ENCODE peak calls at places on chromosomes 6 and 20, in nine cellular contexts. U is IMR-90; X is NCI-H1417; Q is activated naive CD4-positive, alpha-beta T cell; O is Kasumi-1; E is CD4-positive, alpha-beta T cell; R is C1 segment of cervical spinal cord; A is ELR; I is AG09309. H is an unnamed sample.

GRCh38 chr6:119575721-119576120 is 226.2 kb upstream of the MAN1A1 start:
- DNase-seq in E (no peak), Q (no peak), O (no peak), A (peak), R (no peak), X (no peak), U (peak), I (peak), H (peak)

GRCh38 chr6:25629202-25629584 is 22.8 kb upstream of the SCGN start:
- DNase-seq in X (peak), E (no peak), R (no peak), Q (no peak), O (no peak), U (no peak), I (no peak), A (no peak), H (no peak)

GRCh38 chr6:125274935-125275334 is 26.8 kb downstream of the HDDC2 start:
- DNase-seq in A (no peak), Q (no peak), E (no peak), O (no peak), R (no peak), U (no peak), X (no peak), I (no peak), H (no peak)

GRCh38 chr6:89079611-89080213 is 839 bp upstream of the PNRC1 start:
- DNase-seq in E (peak), A (peak), O (peak), X (peak), I (peak), Q (peak), U (peak), R (peak), H (peak)

GRCh38 chr20:53901064-53901463 is 169.3 kb downstream of the BCAS1 start:
- DNase-seq in O (no peak), U (peak), A (peak), X (no peak), Q (no peak), R (no peak), I (no peak), E (no peak), H (no peak)

GRCh38 chr20:61835301-61835700 is 230.4 kb downstream of the TAF4 start:
- DNase-seq in E (no peak), O (no peak), Q (no peak), X (no peak), U (no peak), I (no peak), R (no peak), A (no peak), H (no peak)

GRCh38 chr6:9593566-9593965 is 821.3 kb downstream of the TFAP2A start:
- DNase-seq in A (peak), I (no peak), Q (no peak), E (no peak), X (no peak), O (no peak), U (peak), R (no peak), H (no peak)

GRCh38 chr6:1708820-1709612 is 99.3 kb downstream of the FOXC1 start:
- DNase-seq in Q (no peak), I (no peak), A (no peak), R (no peak), X (no peak), E (no peak), O (peak), U (no peak), H (no peak)

GRCh38 chr6:88921734-88922133 is 41.7 kb downstream of the RNGTT start:
- DNase-seq in O (no peak), I (no peak), U (no peak), X (no peak), Q (no peak), E (no peak), R (no peak), A (no peak), H (no peak)

GRCh38 chr6:32070814-32071466 is 32.7 kb downstream of the CYP21A2 start:
- DNase-seq in R (no peak), I (no peak), Q (no peak), O (no peak), U (no peak), X (no peak), A (no peak), E (no peak), H (no peak)

GRCh38 chr6:7749493-7749892 is 23.6 kb downstream of the BMP6 start:
- DNase-seq in A (no peak), I (no peak), E (no peak), X (no peak), U (no peak), O (no peak), Q (no peak), R (no peak), H (no peak)

GRCh38 chr20:32479012-32479411 is 106.1 kb downstream of the NOL4L start:
- DNase-seq in X (no peak), O (no peak), R (no peak), Q (no peak), U (no peak), A (no peak), E (no peak), I (no peak), H (no peak)

GRCh38 chr6:89117285-89118108 is at the start of gene SRSF12:
- DNase-seq in U (peak), Q (peak), R (peak), I (no peak), O (peak), E (peak), X (peak), A (peak), H (no peak)

GRCh38 chr20:1674361-1674760 is 16.8 kb upstream of the SIRPG start:
- DNase-seq in E (peak), R (no peak), A (no peak), Q (peak), O (no peak), X (no peak), I (no peak), U (no peak), H (peak)

GRCh38 chr6:35139924-35140524 is 1.1 kb downstream of the TCP11 start:
- DNase-seq in A (peak), X (peak), Q (peak), R (no peak), I (no peak), O (peak), U (peak), E (peak), H (no peak)

GRCh38 chr6:107620736-107621135 is 130.8 kb downstream of the SOBP start:
- DNase-seq in I (no peak), O (no peak), E (no peak), U (peak), R (no peak), A (no peak), X (no peak), Q (no peak), H (no peak)

GRCh38 chr6:34249469-34250370 is 914 bp upstream of the SMIM29 start:
- DNase-seq in Q (no peak), E (no peak), R (no peak), A (no peak), X (no peak), U (no peak), I (no peak), O (no peak), H (no peak)

GRCh38 chr6:11381801-11382513 is 149.5 kb upstream of the NEDD9 start:
- DNase-seq in O (peak), R (peak), E (peak), U (no peak), A (no peak), X (no peak), Q (peak), I (no peak), H (peak)

GRCh38 chr6:34061348-34061747 is 84.5 kb downstream of the GRM4 start:
- DNase-seq in R (no peak), E (no peak), O (no peak), U (no peak), Q (no peak), A (no peak), I (no peak), X (no peak), H (no peak)

GRCh38 chr6:129490551-129491245 is 219.3 kb downstream of the ARHGAP18 start:
- DNase-seq in I (peak), U (peak), O (peak), R (peak), X (no peak), Q (peak), E (peak), A (peak), H (peak)

GRCh38 chr6:159110013-159110412 is 59.2 kb upstream of the FNDC1 start:
- DNase-seq in R (no peak), U (peak), X (peak), O (peak), E (no peak), Q (no peak), I (peak), A (peak), H (no peak)

GRCh38 chr6:44856495-44856878 is 469.0 kb downstream of the CDC5L start:
- DNase-seq in E (no peak), A (no peak), I (no peak), O (no peak), U (no peak), Q (no peak), X (no peak), R (no peak), H (no peak)

GRCh38 chr6:7045746-7046145 is 62.0 kb upstream of the RREB1 start:
- DNase-seq in E (no peak), I (no peak), R (no peak), U (no peak), A (no peak), X (no peak), O (no peak), Q (no peak), H (no peak)

GRCh38 chr20:8118735-8119134 is 13.3 kb upstream of the PLCB1 start:
- DNase-seq in I (no peak), X (no peak), A (no peak), E (no peak), R (no peak), U (no peak), Q (no peak), O (no peak), H (no peak)

GRCh38 chr6:74715362-74716068 is 490.3 kb downstream of the COL12A1 start:
- DNase-seq in E (no peak), O (peak), Q (no peak), R (no peak), X (no peak), U (peak), A (peak), I (no peak), H (no peak)

GRCh38 chr6:96948631-96949030 is 24.1 kb downstream of the KLHL32 start:
- DNase-seq in E (no peak), O (no peak), U (no peak), R (no peak), I (no peak), Q (no peak), X (no peak), A (no peak), H (no peak)

GRCh38 chr6:79077680-79078056 is 386 bp downstream of the PHIP start:
- DNase-seq in A (peak), I (no peak), U (no peak), Q (peak), R (no peak), X (no peak), O (peak), E (peak), H (no peak)

GRCh38 chr6:74731921-74732320 is 473.9 kb downstream of the COL12A1 start:
- DNase-seq in E (no peak), O (no peak), I (peak), R (no peak), X (no peak), Q (no peak), U (peak), A (no peak), H (no peak)

GRCh38 chr6:2764610-2765165 is 505 bp upstream of the WRNIP1 start:
- DNase-seq in A (peak), Q (peak), U (peak), E (peak), O (peak), I (no peak), R (no peak), X (peak), H (peak)